ENCODE peak calls at places on chromosome 18, in ten cellular contexts. Q, Z, G, D, V, K, C, U, B and F are unnamed samples. For H3K4me1 and H3K36me3, the result is how much of the 10 kb centered on the place peaks cover.

GRCh38 chr18:80105369-80106167 is 3.5 kb upstream of the ADNP2 start:
- DNase-seq in Q (no peak), Z (no peak), G (peak), D (no peak), V (no peak), K (no peak), C (no peak), U (no peak), B (no peak), F (no peak)

GRCh38 chr18:23504720-23505119 is 1.4 kb downstream of the RMC1 start:
- DNase-seq in Q (no peak), Z (no peak), G (no peak), D (no peak), V (no peak), K (no peak), C (no peak), U (no peak), B (no peak), F (no peak)

GRCh38 chr18:56421641-56422040 is 216.8 kb downstream of the TXNL1 start:
- DNase-seq in Q (no peak), Z (no peak), G (no peak), D (no peak), V (no peak), K (no peak), C (no peak), U (no peak), B (no peak), F (no peak)

GRCh38 chr18:7470503-7470902 is 96.6 kb upstream of the PTPRM start:
- DNase-seq in Q (no peak), Z (no peak), G (no peak), D (no peak), V (no peak), K (no peak), C (no peak), U (no peak), B (no peak), F (no peak)

GRCh38 chr18:7735606-7736175 is 168.6 kb downstream of the PTPRM start:
- DNase-seq in Q (no peak), Z (no peak), G (no peak), D (no peak), V (no peak), K (no peak), C (no peak), U (no peak), B (no peak), F (no peak)

GRCh38 chr18:32048507-32049091 is 30.0 kb downstream of the RNF125 start:
- DNase-seq in Q (peak), Z (no peak), G (no peak), D (no peak), V (no peak), K (peak), C (no peak), U (peak), B (peak), F (no peak)

GRCh38 chr18:34787931-34788532 is 77.9 kb downstream of the DTNA start:
- DNase-seq in Q (no peak), Z (peak), G (no peak), D (no peak), V (peak), K (peak), C (no peak), U (peak), B (no peak), F (no peak)

GRCh38 chr18:59898609-59899297 is 1.0 kb upstream of the PMAIP1 start:
- DNase-seq in Q (peak), Z (no peak), G (no peak), D (no peak), V (no peak), K (no peak), C (no peak), U (no peak), B (no peak), F (no peak)

GRCh38 chr18:50803579-50803978 is 16.2 kb downstream of the MRO start:
- DNase-seq in Q (no peak), Z (no peak), G (no peak), D (no peak), V (no peak), K (no peak), C (no peak), U (no peak), B (no peak), F (no peak)

GRCh38 chr18:22668496-22668895 is 250.8 kb upstream of the CTAGE1 start:
- DNase-seq in Q (no peak), Z (no peak), G (no peak), D (no peak), V (no peak), K (no peak), C (no peak), U (no peak), B (no peak), F (no peak)

GRCh38 chr18:35949903-35950627 is 22.4 kb upstream of the RMP24 start:
- DNase-seq in Q (peak), Z (peak), G (peak), D (peak), V (peak), K (peak), C (no peak), U (peak), B (no peak), F (peak)

GRCh38 chr18:39519741-39520140 is 1954.1 kb upstream of the CELF4 start:
- DNase-seq in Q (no peak), Z (no peak), G (no peak), D (no peak), V (no peak), K (no peak), C (no peak), U (no peak), B (no peak), F (no peak)

GRCh38 chr18:5298156-5298852 is 2.8 kb upstream of the ZBTB14 start:
- DNase-seq in Q (no peak), Z (no peak), G (no peak), D (no peak), V (no peak), K (no peak), C (no peak), U (no peak), B (no peak), F (no peak)

GRCh38 chr18:7596133-7596532 is 29.0 kb downstream of the PTPRM start:
- DNase-seq in Q (no peak), Z (no peak), G (no peak), D (no peak), V (no peak), K (no peak), C (no peak), U (no peak), B (no peak), F (no peak)

DNA sequence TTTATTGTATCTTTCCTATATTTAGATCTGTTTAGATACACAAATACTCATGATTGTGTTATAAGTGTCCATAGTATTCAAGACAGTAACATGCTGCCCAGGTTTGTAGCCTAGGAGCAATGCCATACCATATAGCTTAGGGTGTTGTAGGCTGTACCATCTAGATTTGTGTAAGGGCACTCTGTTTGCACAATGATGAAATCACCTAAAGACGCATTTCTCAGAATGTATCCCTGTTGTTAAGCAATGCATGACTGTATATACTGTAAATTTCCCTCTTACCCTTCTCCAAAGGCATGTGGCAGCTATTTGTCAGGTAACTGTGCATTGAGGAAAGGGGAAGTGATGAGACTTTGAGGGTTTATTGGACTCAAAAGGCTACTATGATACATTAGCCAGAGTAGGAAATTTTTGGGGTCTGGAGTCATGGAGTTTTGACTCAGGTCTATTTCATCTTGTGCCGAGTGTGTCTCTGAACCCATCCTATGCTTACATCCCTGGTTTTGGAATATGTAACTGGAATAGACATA is 180.9 kb downstream of the VAPA start:
- DNase-seq in Q (no peak), Z (no peak), G (no peak), D (no peak), V (no peak), K (no peak), C (no peak), U (no peak), B (no peak), F (no peak)
- H3K4me1 ChIP-seq in Q (under half), Z (under half), G (under half), D (under half), V (under half), K (under half), C (under half), U (under half), B (under half), F (under half)

GRCh38 chr18:68696937-68697336 is 18.0 kb downstream of the TMX3 start:
- DNase-seq in Q (no peak), Z (no peak), G (no peak), D (no peak), V (no peak), K (no peak), C (no peak), U (no peak), B (no peak), F (no peak)

GRCh38 chr18:68694316-68694715 is 20.6 kb downstream of the TMX3 start:
- DNase-seq in Q (no peak), Z (no peak), G (no peak), D (no peak), V (no peak), K (no peak), C (no peak), U (no peak), B (no peak), F (peak)

GRCh38 chr18:68701353-68701752 is 13.6 kb downstream of the TMX3 start:
- DNase-seq in Q (no peak), Z (no peak), G (no peak), D (no peak), V (no peak), K (no peak), C (no peak), U (no peak), B (no peak), F (no peak)

GRCh38 chr18:68703326-68703725 is 11.6 kb downstream of the TMX3 start:
- DNase-seq in Q (no peak), Z (no peak), G (no peak), D (no peak), V (no peak), K (no peak), C (no peak), U (no peak), B (no peak), F (no peak)

GRCh38 chr18:68699043-68699442 is 15.9 kb downstream of the TMX3 start:
- DNase-seq in Q (no peak), Z (no peak), G (no peak), D (no peak), V (no peak), K (no peak), C (no peak), U (no peak), B (no peak), F (no peak)
- H3K36me3 ChIP-seq in Q (under half), Z (under half), G (under half), D (under half), V (half or more), K (under half), C (under half), U (under half), B (under half), F (under half)

GRCh38 chr18:62928316-62928715 is 213.0 kb downstream of the PHLPP1 start:
- DNase-seq in Q (no peak), Z (no peak), G (no peak), D (no peak), V (no peak), K (no peak), C (no peak), U (no peak), B (no peak), F (no peak)
- TF ChIP-seq CTCF in Q (no peak), Z (no peak), G (no peak), D (no peak), V (no peak), K (no peak), C (no peak), U (no peak), B (no peak), F (no peak)

GRCh38 chr18:48854780-48855179 is 96.0 kb downstream of the SMAD7 start:
- DNase-seq in Q (no peak), Z (no peak), G (no peak), D (no peak), V (no peak), K (no peak), C (no peak), U (no peak), B (no peak), F (no peak)
- H3K4me1 ChIP-seq in Q (under half), Z (under half), G (under half), D (under half), V (under half), K (under half), C (under half), U (under half), B (under half), F (under half)

GRCh38 chr18:70024829-70025228 is 77.2 kb upstream of the CD226 start:
- DNase-seq in Q (no peak), Z (no peak), G (no peak), D (no peak), V (no peak), K (no peak), C (no peak), U (no peak), B (no peak), F (no peak)
- H3K36me3 ChIP-seq in Q (under half), Z (under half), G (under half), D (under half), V (under half), K (under half), C (under half), U (under half), B (under half), F (under half)

DNA sequence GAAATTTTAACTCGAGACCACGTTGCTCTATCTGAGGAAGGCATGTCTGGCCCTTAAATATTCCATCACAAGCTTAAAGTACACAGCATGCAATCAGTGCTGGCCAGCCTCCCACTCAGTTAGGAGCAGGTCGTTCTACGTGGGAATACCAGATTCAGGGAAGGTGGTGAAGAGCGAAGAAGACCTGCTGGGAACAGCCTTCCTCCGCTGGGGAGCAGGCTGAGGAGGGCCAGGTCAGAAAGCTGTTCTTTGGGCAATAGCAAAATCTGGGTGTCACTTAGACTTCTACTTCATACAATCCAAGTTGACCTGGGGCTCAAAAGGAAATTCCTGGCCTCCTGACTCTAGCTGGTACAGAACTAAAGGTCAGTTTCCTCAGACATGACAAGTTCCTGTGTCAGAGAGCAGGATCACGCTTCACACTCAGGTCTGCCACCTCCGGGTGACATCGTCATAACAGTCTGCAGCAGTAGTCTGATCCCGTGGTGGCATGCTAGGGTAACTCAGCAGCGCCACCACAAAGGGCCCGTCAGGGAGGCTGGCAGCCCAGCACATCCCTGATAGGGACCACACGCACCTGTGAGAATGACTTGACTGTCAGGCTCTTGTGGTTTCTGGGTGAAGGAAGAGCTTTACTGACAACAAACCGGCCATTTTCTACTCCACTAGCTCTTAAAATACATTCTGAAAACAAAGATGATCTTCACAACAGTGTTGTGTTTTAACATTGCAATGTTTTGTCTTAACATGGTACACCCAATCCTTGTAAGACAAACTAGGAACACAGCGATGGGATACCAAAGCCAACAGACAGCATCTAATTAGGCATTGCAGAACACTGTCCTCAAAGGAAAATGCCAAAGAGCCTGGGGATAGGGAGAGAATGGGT is 35.2 kb upstream of the NAPG start:
- DNase-seq in Q (peak), Z (no peak), G (peak), D (peak), V (no peak), K (peak), C (no peak), U (no peak), B (no peak), F (no peak)
- TF ChIP-seq CTCF in Q (no peak), Z (no peak), G (peak), D (peak), V (no peak), K (no peak), C (no peak), U (no peak), B (peak), F (no peak)

GRCh38 chr18:78558948-78559347 is 420.7 kb upstream of the SALL3 start:
- DNase-seq in Q (no peak), Z (no peak), G (no peak), D (no peak), V (peak), K (no peak), C (no peak), U (no peak), B (peak), F (no peak)
- H3K4me1 ChIP-seq in Q (under half), Z (under half), G (under half), D (under half), V (under half), K (under half), C (under half), U (under half), B (under half), F (under half)

DNA sequence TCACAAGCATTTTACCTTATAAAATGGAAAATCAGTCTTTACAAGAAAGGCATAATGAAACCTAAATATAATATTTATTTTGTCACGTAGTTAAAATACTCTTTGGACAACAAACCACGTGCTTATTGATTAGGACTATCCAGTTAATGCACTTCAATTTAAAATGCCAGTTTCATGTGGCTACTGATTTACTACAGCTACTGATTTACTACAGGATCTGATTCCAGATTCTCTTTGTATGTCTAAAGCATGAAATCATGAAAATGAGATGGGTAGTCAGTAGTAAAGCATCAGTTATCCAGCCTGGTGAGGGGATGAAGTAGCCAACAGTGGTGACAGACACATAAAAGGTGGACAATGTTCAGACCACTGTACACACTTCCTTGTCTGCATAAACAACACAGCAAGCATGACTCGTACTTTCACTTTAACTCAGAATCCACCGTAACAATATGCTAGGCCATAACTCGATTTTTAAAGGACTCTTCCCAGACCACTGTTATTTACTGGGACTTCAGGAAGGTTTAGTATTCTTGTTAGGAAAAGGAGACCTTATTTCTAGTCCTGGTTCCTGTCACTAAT is 24.9 kb downstream of the ACAA2 start:
- DNase-seq in Q (no peak), Z (no peak), G (no peak), D (no peak), V (no peak), K (no peak), C (no peak), U (no peak), B (no peak), F (no peak)
- H3K36me3 ChIP-seq in Q (under half), Z (under half), G (under half), D (under half), V (half or more), K (under half), C (half or more), U (under half), B (half or more), F (under half)

GRCh38 chr18:28185121-28185520 is 8.2 kb upstream of the CDH2 start:
- DNase-seq in Q (no peak), Z (no peak), G (no peak), D (no peak), V (no peak), K (no peak), C (no peak), U (no peak), B (no peak), F (no peak)

GRCh38 chr18:28193177-28193778 is 16.3 kb upstream of the CDH2 start:
- DNase-seq in Q (no peak), Z (no peak), G (no peak), D (no peak), V (no peak), K (no peak), C (no peak), U (no peak), B (no peak), F (no peak)

DNA sequence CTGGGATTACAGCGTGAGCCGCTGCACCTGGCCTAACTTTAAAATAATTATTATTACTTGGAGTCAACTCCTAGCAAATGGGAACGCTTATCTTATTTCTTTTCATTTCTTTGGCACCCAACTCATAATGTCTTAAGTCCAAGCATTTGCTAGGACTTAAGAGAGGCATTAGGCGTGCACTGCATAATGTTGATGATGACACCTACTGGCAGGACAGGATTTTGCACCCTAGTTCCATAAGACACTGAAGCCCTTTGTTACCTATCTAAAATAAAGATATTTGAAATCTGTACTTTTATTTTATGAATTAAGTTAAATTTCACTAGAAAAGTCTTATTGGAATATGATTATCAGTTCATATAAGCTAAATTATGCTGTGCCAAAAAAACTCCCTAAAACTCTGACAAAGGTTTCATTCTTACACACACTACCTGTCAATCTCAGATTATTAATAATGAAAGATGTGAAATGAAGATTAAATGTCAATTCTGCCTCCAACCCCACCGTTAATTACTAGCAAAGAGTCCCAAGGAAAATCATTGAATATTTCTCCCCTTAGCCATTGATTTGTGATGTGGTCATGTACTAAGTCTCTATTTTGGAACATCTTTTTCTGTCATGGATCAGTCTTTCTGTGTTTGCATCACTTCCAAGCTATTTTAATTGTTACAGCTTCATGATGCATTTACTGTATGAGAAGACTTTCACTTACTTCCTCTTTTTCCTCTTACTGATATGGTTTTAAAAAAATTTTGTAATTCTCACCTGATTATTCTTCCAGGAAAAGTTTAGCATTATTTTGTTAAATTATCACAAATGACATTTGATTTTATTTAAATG is 12.7 kb upstream of the CDH2 start:
- DNase-seq in Q (no peak), Z (no peak), G (no peak), D (no peak), V (peak), K (no peak), C (no peak), U (peak), B (no peak), F (no peak)
- TF ChIP-seq CTCF in Q (peak), Z (peak), G (peak), D (no peak), V (peak), K (peak), C (peak), U (peak), B (peak), F (peak)

DNA sequence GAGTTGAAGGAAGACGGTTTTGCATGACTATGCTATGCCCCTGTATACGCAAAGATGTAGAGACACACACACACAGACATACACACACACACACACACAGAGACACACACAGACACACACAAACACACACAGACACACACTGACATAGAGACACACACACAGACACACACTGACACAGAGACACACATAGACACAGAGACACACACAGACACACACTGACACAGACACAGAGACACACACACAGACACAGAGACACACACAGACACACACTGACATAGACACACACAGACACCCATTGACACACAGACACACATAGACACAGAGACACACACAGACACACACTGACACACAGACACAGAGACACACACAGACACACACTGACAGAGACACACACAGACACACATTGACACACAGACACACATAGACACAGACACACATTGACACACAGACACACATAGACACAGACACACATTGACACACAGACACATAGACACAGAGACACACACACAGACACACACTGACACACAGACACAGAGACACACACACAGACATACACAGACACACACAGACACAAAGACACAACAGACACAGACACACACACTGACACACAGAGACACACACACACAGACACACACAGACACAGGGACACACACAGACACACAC is 121.3 kb downstream of the BCL2 start:
- DNase-seq in Q (no peak), Z (no peak), G (no peak), D (no peak), V (no peak), K (no peak), C (no peak), U (no peak), B (no peak), F (no peak)
- H3K4me1 ChIP-seq in Q (under half), Z (under half), G (under half), D (half or more), V (under half), K (under half), C (under half), U (under half), B (under half), F (under half)